ENCODE peak calls at places on chromosomes 3 and 15, in ten cellular contexts. H, P, O, I, F, G, Z, L, E and N are unnamed samples.

GRCh38 chr3:15796771-15797599 is 794 bp downstream of the ANKRD28 start:
- DNase-seq in F (no peak), E (no peak), L (peak), O (peak), Z (no peak), I (peak), G (peak), P (no peak), H (no peak), N (no peak)

GRCh38 chr3:51391566-51392300 is 648 bp downstream of the RBM15B start:
- DNase-seq in H (no peak), L (no peak), O (no peak), F (peak), G (peak), P (peak), E (peak), I (no peak), Z (peak), N (no peak)

GRCh38 chr3:13655074-13655913 is 106.4 kb downstream of the FBLN2 start:
- DNase-seq in O (no peak), G (peak), L (no peak), Z (no peak), I (no peak), P (peak), F (no peak), E (no peak), H (no peak), N (no peak)

GRCh38 chr15:96764501-96764900 is 434.0 kb downstream of the NR2F2 start:
- DNase-seq in O (no peak), H (no peak), L (no peak), P (no peak), G (no peak), E (no peak), F (no peak), Z (no peak), I (no peak), N (no peak)

GRCh38 chr15:42284551-42284950 is 11.3 kb upstream of the TMEM87A start:
- DNase-seq in Z (no peak), E (no peak), L (no peak), G (no peak), I (no peak), O (no peak), P (no peak), H (no peak), F (no peak), N (no peak)

GRCh38 chr15:48682949-48683651 is 37.6 kb upstream of the FBN1 start:
- DNase-seq in I (no peak), L (no peak), Z (no peak), P (no peak), E (no peak), O (no peak), G (peak), F (no peak), H (no peak), N (no peak)

GRCh38 chr3:45551214-45552010 is 43.1 kb upstream of the LIMD1 start:
- DNase-seq in Z (no peak), O (peak), I (no peak), H (no peak), G (peak), P (no peak), F (no peak), E (no peak), L (no peak), N (no peak)

GRCh38 chr3:8879347-8879944 is 83.8 kb downstream of the RAD18 start:
- DNase-seq in E (no peak), O (no peak), P (no peak), F (no peak), Z (no peak), L (no peak), G (no peak), I (no peak), H (no peak), N (no peak)

GRCh38 chr3:170584585-170585007 is 1.3 kb downstream of the SLC7A14 start:
- DNase-seq in E (no peak), O (peak), G (peak), I (peak), L (no peak), F (peak), P (peak), Z (peak), H (peak), N (peak)

GRCh38 chr3:152458725-152459515 is 190.2 kb downstream of the MBNL1 start:
- DNase-seq in P (no peak), F (no peak), G (no peak), Z (no peak), H (no peak), L (no peak), O (no peak), I (no peak), E (no peak), N (no peak)

GRCh38 chr3:172546105-172546504 is 22.9 kb upstream of the TNFSF10 start:
- DNase-seq in I (no peak), H (no peak), G (no peak), O (no peak), Z (no peak), F (no peak), P (no peak), E (no peak), L (no peak), N (no peak)

GRCh38 chr3:175108012-175108411 is 248.9 kb downstream of the NAALADL2 start:
- DNase-seq in L (no peak), H (no peak), P (no peak), F (no peak), G (no peak), E (no peak), Z (no peak), O (no peak), I (no peak), N (no peak)

GRCh38 chr3:148158210-148158609 is 539.5 kb upstream of the AGTR1 start:
- DNase-seq in L (no peak), P (no peak), Z (no peak), G (peak), O (no peak), E (no peak), I (no peak), H (no peak), F (no peak), N (peak)

GRCh38 chr3:35659808-35660207 is 20.5 kb downstream of the ARPP21 start:
- DNase-seq in Z (no peak), P (peak), I (peak), H (peak), O (no peak), E (no peak), G (no peak), L (peak), F (no peak), N (no peak)

GRCh38 chr3:181716916-181717315 is 5.2 kb downstream of the SOX2 start:
- DNase-seq in F (no peak), Z (no peak), L (peak), E (no peak), G (no peak), O (no peak), I (no peak), P (no peak), H (no peak), N (no peak)

GRCh38 chr15:35305906-35306305 is 220.8 kb upstream of the NANOGP8 start:
- DNase-seq in P (no peak), L (no peak), O (no peak), Z (no peak), I (no peak), G (peak), H (no peak), F (no peak), E (no peak), N (peak)

GRCh38 chr15:38253448-38253847 is 812 bp downstream of the SPRED1 start:
- DNase-seq in O (no peak), L (no peak), H (no peak), F (no peak), G (peak), E (no peak), I (peak), P (peak), Z (no peak), N (no peak)

GRCh38 chr3:62562017-62562416 is 188.7 kb upstream of the FEZF2 start:
- DNase-seq in G (peak), E (no peak), P (no peak), Z (no peak), O (no peak), H (no peak), F (no peak), L (no peak), I (no peak), N (peak)

GRCh38 chr15:67144609-67145306 is 79.4 kb downstream of the SMAD3 start:
- DNase-seq in I (no peak), Z (no peak), G (peak), O (no peak), H (no peak), P (no peak), E (no peak), L (no peak), F (peak), N (no peak)

GRCh38 chr3:18734309-18734708 is 309.2 kb upstream of the SATB1 start:
- DNase-seq in L (no peak), P (no peak), E (no peak), H (no peak), Z (no peak), G (no peak), I (no peak), O (no peak), F (no peak), N (no peak)

GRCh38 chr3:177802151-177802900 is 605.0 kb upstream of the TBL1XR1 start:
- DNase-seq in H (peak), G (peak), P (peak), O (no peak), L (peak), F (no peak), Z (no peak), E (no peak), I (no peak), N (no peak)

GRCh38 chr3:151367448-151367847 is 17.1 kb downstream of the P2RY12 start:
- DNase-seq in Z (no peak), L (no peak), P (no peak), O (no peak), E (no peak), H (no peak), F (no peak), I (no peak), G (no peak), N (no peak)

GRCh38 chr15:43974852-43975251 is 148.1 kb downstream of the WDR76 start:
- DNase-seq in Z (no peak), G (no peak), P (no peak), F (no peak), L (peak), O (no peak), E (no peak), H (no peak), I (peak), N (no peak)

GRCh38 chr15:101250331-101250730 is 1.5 kb downstream of the CHSY1 start:
- DNase-seq in E (no peak), P (peak), L (peak), H (no peak), F (no peak), I (no peak), O (no peak), Z (no peak), G (peak), N (no peak)

GRCh38 chr15:60574801-60575631 is 96.1 kb upstream of the ICE2 start:
- DNase-seq in P (no peak), O (no peak), E (no peak), I (no peak), G (no peak), L (no peak), F (no peak), H (no peak), Z (no peak), N (no peak)

GRCh38 chr3:38382506-38383080 is 36.0 kb downstream of the XYLB start:
- DNase-seq in O (no peak), F (no peak), Z (no peak), H (no peak), G (no peak), P (no peak), E (no peak), L (no peak), I (no peak), N (no peak)

GRCh38 chr3:47849186-47850061 is 46.5 kb downstream of the DHX30 start:
- DNase-seq in F (no peak), Z (no peak), H (no peak), I (no peak), P (no peak), E (no peak), O (no peak), L (no peak), G (no peak), N (no peak)

GRCh38 chr15:62257991-62258390 is 92.9 kb upstream of the C2CD4B start:
- DNase-seq in I (no peak), F (no peak), E (no peak), H (no peak), L (no peak), P (no peak), Z (no peak), G (no peak), O (no peak), N (no peak)

GRCh38 chr3:86225461-86225860 is 765.5 kb downstream of the VGLL3 start:
- DNase-seq in E (no peak), Z (no peak), G (no peak), H (no peak), I (no peak), F (no peak), P (no peak), O (no peak), L (no peak), N (no peak)

GRCh38 chr3:38602576-38603250 is 46.8 kb downstream of the SCN5A start:
- DNase-seq in P (peak), H (no peak), O (no peak), I (no peak), G (no peak), F (no peak), L (no peak), E (no peak), Z (no peak), N (no peak)

GRCh38 chr15:68559342-68560310 is 19.2 kb upstream of the CORO2B start:
- DNase-seq in O (peak), Z (peak), G (peak), F (peak), P (peak), H (peak), L (peak), E (peak), I (peak), N (no peak)

GRCh38 chr3:42590989-42591756 is 513 bp downstream of the SS18L2 start:
- DNase-seq in E (no peak), O (no peak), I (no peak), L (no peak), H (no peak), F (no peak), G (peak), P (no peak), Z (peak), N (no peak)

GRCh38 chr3:9732080-9732752 is 681 bp downstream of the BRPF1 start:
- DNase-seq in G (peak), F (peak), L (no peak), P (no peak), I (peak), H (no peak), O (no peak), E (peak), Z (peak), N (no peak)